ENCODE peak calls at places on chromosome 19, in six cellular contexts. X is sigmoid colon, H is AG10803, J is NB4, R is skeletal muscle cell, D is lower lobe of right lung. E is an unnamed sample.

GRCh38 chr19:45153339-45154063 is 7.3 kb downstream of the NKPD1 start:
- DNase-seq in X (no peak), H (peak; percentile 26), J (peak; percentile 55), R (no peak), D (no peak), E (no peak)

GRCh38 chr19:47776568-47776967 is 1.9 kb upstream of the SELENOW start:
- DNase-seq in X (no peak), H (no peak), J (no peak), R (no peak), D (no peak), E (no peak)

GRCh38 chr19:31352782-31353651 is 3.8 kb upstream of the TSHZ3 start:
- DNase-seq in X (no peak), H (no peak), J (no peak), R (no peak), D (no peak), E (no peak)

GRCh38 chr19:51158474-51159129 is 16.5 kb downstream of the SIGLEC7 start:
- DNase-seq in X (no peak), H (peak; percentile 8), J (peak; percentile 74), R (no peak), D (peak; percentile 76), E (peak; percentile 59)

GRCh38 chr19:2059422-2060201 is 8.6 kb upstream of the MKNK2 start:
- DNase-seq in X (peak; percentile 89), H (peak; percentile 93), J (peak; percentile 25), R (no peak), D (peak; percentile 92), E (no peak)

GRCh38 chr19:33755314-33756020 is 41.2 kb upstream of the KCTD15 start:
- DNase-seq in X (no peak), H (no peak), J (no peak), R (no peak), D (no peak), E (no peak)

GRCh38 chr19:48419158-48419920 is 25.9 kb downstream of the GRIN2D start:
- DNase-seq in X (peak; percentile 71), H (peak; percentile 35), J (peak; percentile 91), R (no peak), D (no peak), E (peak; percentile 72)

GRCh38 chr19:1472227-1473055 is 6.6 kb downstream of the C19orf25 start:
- DNase-seq in X (no peak), H (no peak), J (no peak), R (no peak), D (peak; percentile 46), E (no peak)

GRCh38 chr19:37991841-37992248 is 84.8 kb downstream of the SIPA1L3 start:
- DNase-seq in X (no peak), H (no peak), J (peak; percentile 36), R (no peak), D (peak; percentile 61), E (no peak)

GRCh38 chr19:40466219-40467006 is at the start of gene SPTBN4:
- DNase-seq in X (peak; percentile 76), H (no peak), J (no peak), R (no peak), D (peak; percentile 75), E (no peak)

GRCh38 chr19:38910488-38910887 is 1.5 kb downstream of the CCER2 start:
- DNase-seq in X (no peak), H (no peak), J (no peak), R (no peak), D (no peak), E (no peak)

GRCh38 chr19:45450042-45450380 is 17.8 kb upstream of the FOSB start:
- DNase-seq in X (no peak), H (no peak), J (no peak), R (no peak), D (no peak), E (no peak)

GRCh38 chr19:5424192-5424973 is 30.8 kb upstream of the ZNRF4 start:
- DNase-seq in X (no peak), H (no peak), J (no peak), R (no peak), D (no peak), E (no peak)

GRCh38 chr19:34962945-34963530 is 991 bp downstream of the ZNF792 start:
- DNase-seq in X (no peak), H (no peak), J (no peak), R (no peak), D (no peak), E (no peak)

GRCh38 chr19:2034729-2035589 is 16.1 kb downstream of the MKNK2 start:
- DNase-seq in X (peak; percentile 74), H (no peak), J (peak; percentile 44), R (no peak), D (peak; percentile 85), E (peak; percentile 47)

GRCh38 chr19:54172764-54173699 is at the start of gene TMC4:
- DNase-seq in X (no peak), H (peak; percentile 24), J (no peak), R (no peak), D (peak; percentile 85), E (no peak)

GRCh38 chr19:46840157-46840942 is 10.3 kb downstream of the AP2S1 start:
- DNase-seq in X (peak; percentile 77), H (peak; percentile 66), J (peak; percentile 92), R (no peak), D (no peak), E (peak; percentile 64)

GRCh38 chr19:41882568-41883462 is at the start of gene ARHGEF1:
- DNase-seq in X (peak; percentile 76), H (peak; percentile 27), J (peak; percentile 69), R (no peak), D (peak; percentile 83), E (no peak)

GRCh38 chr19:28727133-28727834 is 485.7 kb downstream of the UQCRFS1 start:
- DNase-seq in X (no peak), H (no peak), J (no peak), R (no peak), D (no peak), E (peak; percentile 37)

GRCh38 chr19:34359954-34360315 is 5.1 kb upstream of the GPI start:
- DNase-seq in X (no peak), H (no peak), J (no peak), R (no peak), D (no peak), E (no peak)

GRCh38 chr19:15869873-15870272 is 28.0 kb downstream of the CYP4F2 start:
- DNase-seq in X (no peak), H (no peak), J (peak; percentile 82), R (no peak), D (no peak), E (no peak)
- H3K4me3 ChIP-seq in X (no peak overlapping the region), H (no peak overlapping the region), J (peak overlapping the region; percentile 48), R (no peak overlapping the region), D (no peak overlapping the region), E (no peak overlapping the region)

GRCh38 chr19:23351806-23352205 is 43.5 kb downstream of the ZNF91 start:
- DNase-seq in X (no peak), H (no peak), J (no peak), R (no peak), D (no peak), E (no peak)
- H3K4me3 ChIP-seq in X (no peak overlapping the region), H (no peak overlapping the region), J (no peak overlapping the region), R (no peak overlapping the region), D (no peak overlapping the region), E (no peak overlapping the region)

GRCh38 chr19:13979686-13980085 is 26.4 kb downstream of the RFX1 start:
- DNase-seq in X (no peak), H (no peak), J (no peak), R (no peak), D (no peak), E (no peak)
- H3K4me3 ChIP-seq in X (no peak overlapping the region), H (no peak overlapping the region), J (no peak overlapping the region), R (no peak overlapping the region), D (peak overlapping the region; percentile 57), E (no peak overlapping the region)

GRCh38 chr19:49473868-49474544 is at the start of gene FLT3LG:
- DNase-seq in X (peak; percentile 92), H (peak; percentile 73), J (peak; percentile 86), R (no peak), D (peak; percentile 86), E (peak; percentile 87)

GRCh38 chr19:49475995-49476880 is 2.2 kb downstream of the FLT3LG start:
- DNase-seq in X (peak; percentile 74), H (no peak), J (peak; percentile 67), R (no peak), D (no peak), E (no peak)

GRCh38 chr19:49472936-49473335 is 1.1 kb upstream of the FLT3LG start:
- DNase-seq in X (no peak), H (no peak), J (no peak), R (no peak), D (no peak), E (no peak)

GRCh38 chr19:49474545-49474930 is 523 bp downstream of the FLT3LG start:
- DNase-seq in X (no peak), H (no peak), J (no peak), R (no peak), D (no peak), E (no peak)

DNA sequence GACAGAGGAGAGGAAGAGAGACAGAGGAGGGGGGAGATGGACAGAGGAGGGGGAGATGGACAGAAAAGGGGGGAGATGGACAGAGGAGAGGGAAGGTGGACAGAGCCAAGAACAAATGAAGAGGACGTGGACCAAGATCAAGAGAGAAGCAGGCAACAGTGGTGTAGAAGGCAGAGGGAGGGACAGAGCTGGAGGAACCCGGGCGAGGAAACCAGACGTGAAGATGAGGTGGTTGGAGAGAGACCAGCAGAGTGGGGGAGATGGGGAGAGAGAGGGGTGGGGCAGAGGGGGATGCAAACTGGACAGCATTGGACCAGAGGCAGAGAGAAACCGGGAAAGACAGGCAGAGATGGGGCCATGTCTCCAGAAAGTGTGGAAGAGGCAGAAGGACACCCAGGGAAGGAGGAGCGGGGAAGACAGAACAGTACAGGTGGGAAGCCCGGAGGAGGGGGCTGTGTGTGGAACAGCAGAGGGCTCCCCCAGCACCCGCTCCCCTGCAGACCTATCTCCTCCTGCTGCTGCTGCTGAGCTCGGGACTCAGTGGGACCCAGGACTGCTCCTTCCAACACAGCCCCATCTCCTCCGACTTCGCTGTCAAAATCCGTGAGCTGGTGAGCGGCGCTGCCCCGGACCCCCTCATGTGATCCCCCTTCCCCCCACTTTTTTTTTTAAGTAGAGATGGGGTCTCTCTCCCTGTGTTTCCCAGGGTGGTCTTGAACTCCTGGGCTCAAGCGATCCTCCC is 1.3 kb downstream of the FLT3LG start:
- DNase-seq in X (no peak), H (no peak), J (no peak), R (no peak), D (no peak), E (no peak)
- H3K4me3 ChIP-seq in X (no peak overlapping the region), H (peak overlapping the region; percentile 76), J (no peak overlapping the region), R (no peak overlapping the region), D (no peak overlapping the region), E (peak overlapping the region; percentile 62)

DNA sequence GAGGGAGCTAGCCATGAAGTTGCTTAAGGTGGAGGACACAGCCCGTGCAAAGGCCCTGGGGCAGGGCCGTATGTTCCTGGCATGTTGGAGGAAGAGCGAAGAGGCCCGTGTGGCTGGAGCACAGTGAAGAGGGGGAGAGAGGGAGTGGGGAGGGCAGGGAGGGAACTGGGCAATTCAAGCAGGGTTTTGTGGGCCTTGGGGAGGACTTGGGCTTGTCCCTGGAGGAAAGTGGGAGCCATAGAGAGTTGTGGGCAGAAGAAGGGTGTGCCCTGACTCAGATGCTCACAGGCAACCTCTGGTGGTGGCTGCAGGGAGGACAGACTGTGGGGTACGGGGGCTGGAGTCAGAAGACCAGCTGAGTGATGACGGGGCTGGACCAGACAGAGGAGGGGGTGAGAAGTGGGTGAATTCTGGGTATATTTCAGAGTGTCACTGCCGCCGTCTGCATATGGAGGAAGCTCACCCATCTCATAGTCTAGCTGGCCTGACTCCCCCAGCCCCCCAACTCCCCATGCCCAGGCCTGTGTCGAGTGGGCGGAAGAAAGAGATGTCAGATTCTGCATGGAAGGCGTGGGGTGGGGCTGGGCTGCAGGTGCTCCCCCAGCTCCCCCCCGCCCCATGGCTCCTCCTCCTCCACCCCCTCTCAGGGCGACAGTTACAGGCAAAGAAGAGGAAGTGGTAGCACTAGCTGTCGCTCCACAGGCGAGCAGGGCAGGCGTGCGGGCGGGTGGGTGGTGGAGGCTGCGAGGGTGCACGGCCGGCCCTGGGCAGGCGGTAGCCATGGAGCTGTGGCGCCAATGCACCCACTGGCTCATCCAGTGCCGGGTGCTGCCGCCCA is at the start of gene VAV1:
- DNase-seq in X (no peak), H (no peak), J (peak; percentile 93), R (no peak), D (peak; percentile 85), E (peak; percentile 87)
- H3K4me3 ChIP-seq in X (no peak within 1 kb of the TSS), H (no peak within 1 kb of the TSS), J (peak within 1 kb of the TSS; percentile 70), R (no peak within 1 kb of the TSS), D (peak within 1 kb of the TSS; percentile 69), E (peak within 1 kb of the TSS; percentile 98)